ENCODE peak calls at places on chromosomes 4 and X, in ten cellular contexts. G, N, P, I, F, L, A, O, Z and E are unnamed samples.
A peak's percentile ranks its signal among the peaks of the same experiment; 100 is the strongest.

GRCh38 chr4:173217727-173218126 is 49.1 kb downstream of the GALNT7 start:
- DNase-seq in G (no peak), O (no peak), N (peak; percentile 11), Z (peak; percentile 20), F (no peak), I (no peak), A (no peak), P (no peak), L (no peak), E (no peak)

GRCh38 chr4:1041147-1041935 is 29.9 kb downstream of the FGFRL1 start:
- DNase-seq in Z (no peak), O (no peak), L (peak; percentile 51), N (peak; percentile 29), G (no peak), I (no peak), A (no peak), P (peak; percentile 55), F (no peak), E (no peak)

GRCh38 chr4:6896035-6896434 is 13.6 kb upstream of the TBC1D14 start:
- DNase-seq in O (no peak), I (no peak), Z (no peak), L (no peak), F (no peak), G (no peak), A (no peak), P (no peak), N (no peak), E (no peak)

GRCh38 chrX:39975094-39975865 is 122.5 kb downstream of the BCOR start:
- DNase-seq in G (no peak), L (peak; percentile 61), A (no peak), I (no peak), Z (peak; percentile 58), F (no peak), N (no peak), O (no peak), P (no peak), E (no peak)

GRCh38 chrX:78029663-78030062 is 60.2 kb upstream of the PGAM4 start:
- DNase-seq in A (no peak), G (no peak), L (peak; percentile 8), I (no peak), O (peak; percentile 7), P (peak; percentile 5), N (peak; percentile 51), Z (peak; percentile 36), F (no peak), E (peak; percentile 0)

GRCh38 chr4:11954093-11954492 is 525.4 kb upstream of the HS3ST1 start:
- DNase-seq in O (no peak), N (peak; percentile 66), G (no peak), I (no peak), L (peak; percentile 48), Z (peak; percentile 1), P (no peak), A (no peak), F (no peak), E (no peak)

GRCh38 chr4:18850763-18851331 is 829.3 kb upstream of the LCORL start:
- DNase-seq in N (no peak), F (no peak), O (no peak), I (no peak), G (no peak), A (no peak), P (no peak), L (no peak), Z (peak; percentile 48), E (no peak)

GRCh38 chr4:155973639-155974475 is 20.2 kb upstream of the CTSO start:
- DNase-seq in Z (peak; percentile 51), G (no peak), O (no peak), A (no peak), P (peak; percentile 23), I (no peak), N (peak; percentile 8), F (no peak), L (no peak), E (no peak)

GRCh38 chr4:102541708-102542107 is 40.5 kb downstream of the NFKB1 start:
- DNase-seq in O (no peak), G (no peak), I (no peak), L (no peak), F (no peak), N (no peak), P (no peak), A (no peak), Z (no peak), E (no peak)

GRCh38 chr4:41933997-41934812 is 1.0 kb upstream of the TMEM33 start:
- DNase-seq in O (no peak), F (no peak), P (no peak), G (no peak), I (no peak), N (no peak), L (no peak), Z (peak; percentile 14), A (no peak), E (no peak)

GRCh38 chr4:122602277-122603142 is 18.4 kb downstream of the IL21 start:
- DNase-seq in G (no peak), I (no peak), P (peak; percentile 32), F (no peak), A (no peak), N (peak; percentile 53), L (peak; percentile 44), Z (peak; percentile 37), O (no peak), E (no peak)

GRCh38 chr4:122045533-122045932 is 93.7 kb upstream of the TRPC3 start:
- DNase-seq in G (no peak), O (peak; percentile 94), L (peak; percentile 57), I (no peak), A (no peak), Z (peak; percentile 91), F (no peak), P (peak; percentile 88), N (peak; percentile 93), E (peak; percentile 27)

GRCh38 chr4:4995103-4995761 is 24.0 kb downstream of the CYTL1 start:
- DNase-seq in O (no peak), L (peak; percentile 80), F (peak; percentile 72), G (no peak), N (peak; percentile 70), Z (peak; percentile 63), P (peak; percentile 33), I (peak; percentile 74), A (peak; percentile 78), E (no peak)

GRCh38 chr4:102693266-102693850 is 67.4 kb downstream of the MANBA start:
- DNase-seq in I (no peak), N (no peak), Z (no peak), L (no peak), P (no peak), A (no peak), O (no peak), F (no peak), G (no peak), E (no peak)

GRCh38 chr4:1345905-1346780 is 865 bp upstream of the UVSSA start:
- DNase-seq in I (peak; percentile 44), A (peak; percentile 77), L (peak; percentile 83), O (no peak), F (peak; percentile 41), N (peak; percentile 45), P (peak; percentile 18), G (no peak), Z (peak; percentile 52), E (no peak)

GRCh38 chr4:132437117-132437516 is 712.0 kb upstream of the PCDH10 start:
- DNase-seq in N (no peak), G (no peak), P (no peak), A (no peak), I (no peak), L (no peak), Z (no peak), O (no peak), F (no peak), E (no peak)

GRCh38 chrX:103453655-103454054 is 65.6 kb downstream of the RAB40A start:
- DNase-seq in A (no peak), O (peak; percentile 78), F (no peak), L (peak; percentile 23), P (no peak), I (no peak), Z (peak; percentile 68), G (no peak), N (peak; percentile 96), E (no peak)

GRCh38 chr4:24208691-24209090 is 318.8 kb upstream of the PPARGC1A start:
- DNase-seq in I (no peak), A (no peak), G (no peak), Z (no peak), O (no peak), N (no peak), F (no peak), L (no peak), P (no peak), E (no peak)

GRCh38 chr4:146330392-146330791 is 116.1 kb downstream of the REELD1 start:
- DNase-seq in N (peak; percentile 67), O (no peak), F (no peak), P (no peak), G (no peak), Z (peak; percentile 34), L (no peak), I (no peak), A (no peak), E (no peak)

GRCh38 chrX:68936608-68937007 is 107.8 kb downstream of the EFNB1 start:
- DNase-seq in A (no peak), P (peak; percentile 47), N (peak; percentile 84), Z (peak; percentile 92), I (no peak), G (no peak), L (peak; percentile 44), F (no peak), O (peak; percentile 60), E (no peak)

GRCh38 chr4:48243897-48244296 is 25.7 kb downstream of the TEC start:
- DNase-seq in L (no peak), I (no peak), A (no peak), N (no peak), G (no peak), Z (no peak), P (no peak), O (no peak), F (no peak), E (no peak)

GRCh38 chr4:23332266-23332665 is 557.6 kb downstream of the PPARGC1A start:
- DNase-seq in N (no peak), Z (no peak), P (no peak), F (no peak), I (no peak), O (no peak), A (no peak), G (no peak), L (no peak), E (no peak)

GRCh38 chrX:34528081-34528480 is 129.0 kb downstream of the TMEM47 start:
- DNase-seq in G (no peak), Z (no peak), N (peak; percentile 61), A (no peak), O (no peak), L (no peak), P (peak; percentile 34), F (no peak), I (no peak), E (no peak)

GRCh38 chrX:153628129-153628528 is 18.9 kb upstream of the DUSP9 start:
- DNase-seq in O (no peak), L (no peak), G (no peak), A (no peak), P (no peak), I (no peak), F (no peak), Z (no peak), N (no peak), E (no peak)

GRCh38 chr4:8723222-8723980 is 130.8 kb downstream of the CPZ start:
- DNase-seq in I (peak; percentile 2), A (peak; percentile 7), P (no peak), Z (no peak), N (no peak), O (no peak), F (no peak), L (no peak), G (no peak), E (no peak)

GRCh38 chr4:125334936-125335335 is 20.2 kb downstream of the FAT4 start:
- DNase-seq in L (no peak), O (no peak), Z (no peak), G (no peak), A (no peak), I (no peak), F (no peak), P (no peak), N (peak; percentile 73), E (no peak)

GRCh38 chrX:30577362-30577961 is at the start of gene TASL:
- DNase-seq in P (no peak), O (no peak), Z (no peak), G (no peak), L (no peak), F (no peak), A (no peak), N (no peak), I (no peak), E (no peak)

GRCh38 chr4:2535386-2536192 is 858 bp upstream of the FAM193A start:
- DNase-seq in F (peak; percentile 50), L (peak; percentile 63), P (no peak), G (peak; percentile 44), N (peak; percentile 33), A (no peak), I (no peak), O (peak; percentile 9), Z (peak; percentile 31), E (no peak)